ENCODE peak calls at places on chromosomes 13 and 19, in ten cellular contexts. M is T-helper 9 cell; X is astrocyte of the hippocampus; Y is cardiac fibroblast; J is tibial nerve; T is effector CD4-positive, alpha-beta T cell; O is fibroblast of mammary gland; Z is dorsolateral prefrontal cortex; A is lower leg skin; K is LHCN-M2. F is an unnamed sample.

GRCh38 chr19:5447700-5448311 is 7.4 kb upstream of the ZNRF4 start:
- DNase-seq in O (no peak), J (no peak), M (no peak), T (no peak), X (peak; percentile 31), Y (no peak), A (no peak), K (peak; percentile 35), Z (no peak), F (no peak)

GRCh38 chr19:5063873-5064645 is 95.1 kb downstream of the KDM4B start:
- DNase-seq in X (no peak), O (no peak), Y (no peak), J (no peak), M (no peak), K (no peak), T (no peak), Z (no peak), A (no peak), F (no peak)

GRCh38 chr13:20301391-20302071 is 69.4 kb upstream of the GJB6 start:
- DNase-seq in J (peak; percentile 11), T (no peak), K (no peak), M (no peak), Z (no peak), A (no peak), Y (peak; percentile 31), O (peak; percentile 39), X (peak; percentile 22), F (no peak)

GRCh38 chr13:50509771-50510441 is 333.6 kb downstream of the DLEU7 start:
- DNase-seq in Y (no peak), A (no peak), K (no peak), M (no peak), X (peak; percentile 49), T (no peak), O (no peak), Z (no peak), J (no peak), F (no peak)

GRCh38 chr13:55013051-55013450 is 1984.4 kb downstream of the OLFM4 start:
- DNase-seq in Z (no peak), T (no peak), J (no peak), Y (no peak), K (no peak), X (no peak), A (no peak), O (no peak), M (no peak), F (no peak)

GRCh38 chr13:78700121-78700910 is 41.4 kb upstream of the OBI1 start:
- DNase-seq in J (no peak), X (no peak), Y (peak; percentile 34), Z (no peak), A (no peak), O (no peak), K (no peak), T (no peak), M (no peak), F (no peak)

GRCh38 chr19:3607398-3608078 is 863 bp upstream of the TBXA2R start:
- DNase-seq in O (peak; percentile 40), A (no peak), X (peak; percentile 57), Y (peak; percentile 60), J (no peak), M (no peak), Z (no peak), K (no peak), T (no peak), F (no peak)

GRCh38 chr13:59269476-59269875 is 894.3 kb downstream of the DIAPH3 start:
- DNase-seq in Y (peak; percentile 54), X (peak; percentile 90), J (no peak), T (no peak), O (no peak), Z (no peak), M (no peak), A (no peak), K (no peak), F (no peak)

GRCh38 chr13:20197361-20197834 is 4.7 kb upstream of the GJB2 start:
- DNase-seq in J (no peak), O (peak; percentile 66), Z (no peak), A (no peak), K (peak; percentile 51), T (no peak), M (no peak), X (peak; percentile 62), Y (peak; percentile 63), F (no peak)

GRCh38 chr13:59823495-59823894 is 340.2 kb downstream of the DIAPH3 start:
- DNase-seq in O (peak; percentile 68), A (no peak), X (peak; percentile 28), T (no peak), Y (peak; percentile 32), M (no peak), Z (no peak), K (peak; percentile 83), J (no peak), F (no peak)

GRCh38 chr13:91868351-91868750 is 469.9 kb downstream of the GPC5 start:
- DNase-seq in M (no peak), X (no peak), A (no peak), Z (no peak), Y (no peak), T (no peak), O (no peak), J (no peak), K (no peak), F (no peak)

GRCh38 chr13:58051807-58052375 is 420.3 kb downstream of the PCDH17 start:
- DNase-seq in Z (no peak), O (no peak), K (no peak), M (no peak), Y (no peak), T (no peak), X (no peak), A (no peak), J (no peak), F (no peak)

GRCh38 chr19:14138576-14139265 is 2.3 kb upstream of the ASF1B start:
- DNase-seq in Y (peak; percentile 33), O (peak; percentile 40), K (no peak), T (no peak), M (no peak), Z (no peak), X (peak; percentile 34), A (no peak), J (no peak), F (no peak)

GRCh38 chr19:32814046-32814445 is 55.5 kb downstream of the SLC7A9 start:
- DNase-seq in X (no peak), T (no peak), M (no peak), J (no peak), Y (no peak), K (no peak), O (no peak), A (no peak), Z (no peak), F (no peak)

GRCh38 chr13:54953786-54954185 is 1925.2 kb downstream of the OLFM4 start:
- DNase-seq in K (no peak), X (no peak), J (no peak), A (no peak), T (no peak), M (no peak), Z (no peak), Y (no peak), O (no peak), F (no peak)

GRCh38 chr13:49443327-49443688 is 556 bp downstream of the CAB39L start:
- DNase-seq in A (no peak), T (no peak), X (no peak), J (no peak), K (peak; percentile 41), M (no peak), Y (peak; percentile 40), Z (no peak), O (peak; percentile 43), F (no peak)

GRCh38 chr19:954672-955494 is 29.0 kb downstream of the ARID3A start:
- DNase-seq in X (no peak), O (no peak), T (no peak), J (no peak), Z (no peak), M (no peak), Y (no peak), A (no peak), K (no peak), F (peak; percentile 86)